ENCODE peak calls at places on chromosome 14, in nine cellular contexts. L is glutamatergic neuron, H is heart left ventricle, S is Caco-2, U is AG04450, T is IMR-90, R is MCF 10A, M is astrocyte of the cerebellum, D is brain microvascular endothelial cell. V is an unnamed sample.

GRCh38 chr14:68210729-68211299 is 391.2 kb downstream of the RAD51B start:
- DNase-seq in L (no peak), H (peak; percentile 31), S (no peak), U (peak; percentile 92), T (peak; percentile 99), R (peak; percentile 79), M (peak; percentile 71), D (peak; percentile 94), V (peak; percentile 76)

GRCh38 chr14:68563256-68564131 is 229.4 kb downstream of the ZFP36L1 start:
- DNase-seq in L (no peak), H (peak; percentile 70), S (no peak), U (no peak), T (peak; percentile 35), R (peak; percentile 63), M (no peak), D (no peak), V (no peak)

GRCh38 chr14:99188721-99189120 is 83.3 kb downstream of the BCL11B start:
- DNase-seq in L (peak; percentile 63), H (no peak), S (no peak), U (no peak), T (no peak), R (no peak), M (no peak), D (no peak), V (peak; percentile 68)

GRCh38 chr14:52473557-52473956 is 78.7 kb downstream of the TXNDC16 start:
- DNase-seq in L (no peak), H (no peak), S (peak; percentile 22), U (no peak), T (peak; percentile 51), R (peak; percentile 53), M (peak; percentile 42), D (no peak), V (no peak)

GRCh38 chr14:55641290-55641689 is 61.3 kb downstream of the KTN1 start:
- DNase-seq in L (no peak), H (no peak), S (no peak), U (no peak), T (no peak), R (no peak), M (no peak), D (no peak), V (no peak)

GRCh38 chr14:23061995-23062394 is 4.7 kb upstream of the CDH24 start:
- DNase-seq in L (no peak), H (peak; percentile 56), S (peak; percentile 54), U (peak; percentile 86), T (peak; percentile 95), R (peak; percentile 92), M (peak; percentile 93), D (peak; percentile 96), V (no peak)

GRCh38 chr14:29820785-29821184 is 106.9 kb downstream of the PRKD1 start:
- DNase-seq in L (no peak), H (no peak), S (no peak), U (no peak), T (no peak), R (no peak), M (no peak), D (no peak), V (no peak)

GRCh38 chr14:83960832-83961512 is 1569.0 kb upstream of the FLRT2 start:
- DNase-seq in L (no peak), H (no peak), S (no peak), U (no peak), T (no peak), R (no peak), M (no peak), D (no peak), V (no peak)

GRCh38 chr14:77000340-77001235 is 27.9 kb downstream of the IRF2BPL start:
- DNase-seq in L (peak; percentile 35), H (peak; percentile 50), S (no peak), U (no peak), T (peak; percentile 79), R (no peak), M (no peak), D (no peak), V (peak; percentile 37)

GRCh38 chr14:67975429-67975828 is 155.8 kb downstream of the RAD51B start:
- DNase-seq in L (no peak), H (no peak), S (no peak), U (no peak), T (no peak), R (no peak), M (no peak), D (no peak), V (no peak)

GRCh38 chr14:72751276-72752033 is 142.4 kb downstream of the DPF3 start:
- DNase-seq in L (no peak), H (no peak), S (no peak), U (no peak), T (peak; percentile 32), R (no peak), M (no peak), D (no peak), V (no peak)

GRCh38 chr14:52960627-52961026 is 9.8 kb upstream of the FERMT2 start:
- DNase-seq in L (no peak), H (no peak), S (no peak), U (no peak), T (no peak), R (no peak), M (no peak), D (no peak), V (peak; percentile 3)

GRCh38 chr14:54360667-54361066 is 36.1 kb upstream of the CDKN3 start:
- DNase-seq in L (no peak), H (no peak), S (no peak), U (no peak), T (no peak), R (no peak), M (no peak), D (no peak), V (no peak)

GRCh38 chr14:103624860-103625259 is 4.2 kb upstream of the KLC1 start:
- DNase-seq in L (no peak), H (peak; percentile 82), S (peak; percentile 61), U (no peak), T (peak; percentile 66), R (peak; percentile 73), M (no peak), D (peak; percentile 34), V (peak; percentile 38)

GRCh38 chr14:69443296-69443805 is 41.2 kb upstream of the PLEKHD1 start:
- DNase-seq in L (no peak), H (no peak), S (no peak), U (no peak), T (no peak), R (peak; percentile 25), M (no peak), D (no peak), V (no peak)

GRCh38 chr14:95255487-95255886 is 64.2 kb downstream of the CLMN start:
- DNase-seq in L (no peak), H (no peak), S (peak; percentile 67), U (no peak), T (peak; percentile 1), R (peak; percentile 93), M (no peak), D (peak; percentile 88), V (peak; percentile 46)

GRCh38 chr14:31921251-31921650 is 155.9 kb upstream of the ARHGAP5 start:
- DNase-seq in L (no peak), H (no peak), S (no peak), U (no peak), T (peak; percentile 22), R (no peak), M (no peak), D (no peak), V (no peak)

GRCh38 chr14:69315302-69315701 is 55.3 kb downstream of the GALNT16 start:
- DNase-seq in L (no peak), H (no peak), S (no peak), U (no peak), T (no peak), R (peak; percentile 57), M (no peak), D (no peak), V (no peak)

GRCh38 chr14:64968651-64969050 is 3.5 kb downstream of the RAB15 start:
- DNase-seq in L (no peak), H (no peak), S (no peak), U (no peak), T (no peak), R (no peak), M (peak; percentile 51), D (no peak), V (no peak)
- TF ChIP-seq CTCF in L (no peak), H (no peak), S (no peak), U (no peak), T (no peak), R (no peak), M (no peak), D (no peak), V (no peak)

GRCh38 chr14:88952901-88953300 is 128.4 kb downstream of the TTC8 start:
- DNase-seq in L (no peak), H (no peak), S (no peak), U (no peak), T (no peak), R (no peak), M (no peak), D (no peak), V (no peak)
- TF ChIP-seq CTCF in L (no peak), H (no peak), S (no peak), U (no peak), T (no peak), R (no peak), M (no peak), D (no peak), V (no peak)

GRCh38 chr14:81931828-81932227 is 398.2 kb upstream of the SEL1L start:
- DNase-seq in L (no peak), H (no peak), S (no peak), U (no peak), T (no peak), R (no peak), M (no peak), D (no peak), V (no peak)

DNA sequence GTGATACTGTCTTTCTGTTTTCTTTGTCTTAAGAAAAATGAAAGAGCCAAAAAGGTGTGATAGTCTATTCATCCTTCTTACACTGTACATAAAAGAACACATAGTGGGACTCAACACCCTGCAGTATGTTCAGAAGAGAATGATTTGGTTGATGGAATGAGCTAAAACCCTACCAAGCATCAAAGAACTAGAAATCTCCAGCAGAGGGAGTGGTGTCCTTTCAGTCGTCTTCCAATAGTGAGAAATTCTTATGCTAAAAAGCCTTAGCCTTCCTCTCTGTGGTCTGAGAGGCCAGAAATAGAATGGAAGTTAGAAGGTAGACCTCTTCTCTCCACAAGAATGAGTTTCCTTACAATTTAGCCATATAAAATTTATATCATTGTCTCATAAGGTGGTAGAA is 393.4 kb upstream of the SEL1L start:
- DNase-seq in L (no peak), H (no peak), S (peak; percentile 9), U (no peak), T (no peak), R (peak; percentile 18), M (no peak), D (no peak), V (no peak)
- TF ChIP-seq CTCF in L (peak; percentile 16), H (no peak), S (peak; percentile 48), U (no peak), T (no peak), R (no peak), M (no peak), D (no peak), V (no peak)

DNA sequence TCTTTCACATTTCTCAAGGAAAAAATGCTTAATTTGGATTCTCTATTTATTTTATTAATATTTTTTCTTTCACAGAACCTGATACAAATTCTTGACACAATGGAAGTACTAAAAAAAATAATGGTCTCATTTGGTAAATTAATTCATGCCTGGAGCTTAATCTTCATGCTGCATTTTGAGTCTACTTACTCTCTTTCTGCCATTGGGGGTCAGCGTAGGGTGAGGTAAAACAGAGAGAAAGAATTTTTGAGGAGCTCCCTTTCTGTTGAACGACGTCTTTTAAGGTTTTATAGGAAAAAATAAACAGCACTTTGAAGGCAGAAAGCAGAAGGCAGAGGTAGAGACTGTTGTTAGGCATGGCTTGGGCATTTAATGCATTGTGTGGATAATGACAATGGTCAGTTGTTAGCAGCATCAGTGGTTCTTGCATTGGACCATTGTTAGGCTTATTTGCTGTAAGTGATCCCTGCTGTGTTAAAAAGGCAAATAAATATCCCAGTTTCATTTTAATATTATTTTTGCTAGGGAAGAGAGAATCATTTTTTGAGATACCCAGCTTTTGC is 557.2 kb upstream of the STXBP6 start:
- DNase-seq in L (no peak), H (no peak), S (no peak), U (no peak), T (no peak), R (no peak), M (no peak), D (no peak), V (no peak)
- TF ChIP-seq CTCF in L (no peak), H (no peak), S (no peak), U (no peak), T (no peak), R (no peak), M (no peak), D (no peak), V (no peak)

V was measured in activated CD8-positive, alpha-beta T cell treated with anti-CD3 and anti-CD28 coated beads for 36 hours.